ENCODE peak calls at places on chromosomes 4 and X, in ten cellular contexts. S, D, Q, O, J, U, N, R, C and Y are unnamed samples.

GRCh38 chrX:23742174-23742692 is 843 bp downstream of the ACOT9 start:
- DNase-seq in S (peak; percentile 45), D (peak; percentile 76), Q (peak; percentile 81), O (no peak), J (no peak), U (peak; percentile 42), N (peak; percentile 39), R (peak; percentile 35), C (peak; percentile 64), Y (peak; percentile 82)

GRCh38 chr4:115537387-115537786 is 424.0 kb upstream of the NDST4 start:
- DNase-seq in S (no peak), D (peak; percentile 41), Q (peak; percentile 6), O (no peak), J (no peak), U (peak; percentile 7), N (no peak), R (no peak), C (no peak), Y (peak; percentile 34)

GRCh38 chr4:27005512-27006246 is 145.0 kb downstream of the STIM2 start:
- DNase-seq in S (no peak), D (peak; percentile 73), Q (peak; percentile 81), O (no peak), J (no peak), U (no peak), N (no peak), R (no peak), C (no peak), Y (peak; percentile 77)

GRCh38 chr4:145739840-145740239 is 59.9 kb downstream of the C4orf51 start:
- DNase-seq in S (no peak), D (peak; percentile 12), Q (no peak), O (peak; percentile 67), J (no peak), U (no peak), N (no peak), R (no peak), C (no peak), Y (no peak)

GRCh38 chrX:7107968-7108480 is 39.5 kb upstream of the STS start:
- DNase-seq in S (no peak), D (no peak), Q (no peak), O (no peak), J (no peak), U (no peak), N (no peak), R (no peak), C (no peak), Y (no peak)

GRCh38 chrX:53547668-53548067 is 113.5 kb upstream of the HSD17B10 start:
- DNase-seq in S (no peak), D (no peak), Q (no peak), O (no peak), J (no peak), U (no peak), N (no peak), R (no peak), C (no peak), Y (no peak)

GRCh38 chrX:153804621-153805020 is 10.2 kb downstream of the SSR4 start:
- DNase-seq in S (no peak), D (no peak), Q (no peak), O (peak; percentile 8), J (no peak), U (no peak), N (no peak), R (no peak), C (no peak), Y (no peak)

GRCh38 chrX:53678667-53679066 is 7.9 kb downstream of the HUWE1 start:
- DNase-seq in S (peak; percentile 13), D (no peak), Q (no peak), O (no peak), J (no peak), U (peak; percentile 15), N (no peak), R (no peak), C (no peak), Y (peak; percentile 19)

GRCh38 chr4:386708-387105 is 49.1 kb downstream of the ZNF141 start:
- DNase-seq in S (no peak), D (no peak), Q (peak; percentile 5), O (no peak), J (no peak), U (no peak), N (no peak), R (no peak), C (no peak), Y (no peak)

GRCh38 chr4:385934-386707 is 48.5 kb downstream of the ZNF141 start:
- DNase-seq in S (no peak), D (no peak), Q (no peak), O (no peak), J (no peak), U (no peak), N (no peak), R (no peak), C (peak; percentile 9), Y (peak; percentile 4)

DNA sequence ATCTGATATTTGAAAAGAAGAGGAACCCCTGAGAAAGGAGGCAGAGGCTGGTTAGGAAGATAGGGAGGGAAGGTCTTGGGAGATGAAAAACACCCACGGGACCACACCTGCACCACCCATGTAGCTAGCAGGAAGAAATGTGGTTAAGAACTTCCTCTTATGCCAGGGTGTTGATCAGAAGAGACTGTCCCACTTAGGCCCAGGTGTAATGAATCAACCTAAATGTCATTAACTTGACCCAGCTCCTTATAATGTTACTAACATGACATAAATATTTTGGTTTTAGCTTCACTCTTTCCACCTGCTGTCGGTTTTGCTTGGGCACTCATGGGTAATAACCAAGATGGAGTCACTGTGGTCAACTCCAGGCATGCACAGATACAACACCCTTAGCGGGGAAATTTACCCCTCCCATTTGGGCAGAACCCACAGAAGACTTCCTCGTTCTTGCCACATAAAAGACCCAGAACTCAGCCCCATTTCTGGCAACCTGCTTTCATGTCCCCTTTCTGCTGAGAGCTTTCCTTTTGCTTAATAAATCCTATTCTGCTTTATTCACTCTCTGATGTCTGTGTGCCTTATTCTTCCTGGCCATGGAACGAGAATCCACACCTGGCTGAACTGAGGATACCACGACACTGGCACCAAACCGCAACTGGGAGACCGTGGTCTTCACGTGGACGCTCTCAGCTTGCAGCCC is 46.8 kb downstream of the ZNF141 start:
- DNase-seq in S (no peak), D (no peak), Q (no peak), O (no peak), J (no peak), U (peak; percentile 46), N (no peak), R (no peak), C (no peak), Y (no peak)
- H3K4me3 ChIP-seq in S (no peak overlapping the region), D (no peak overlapping the region), Q (no peak overlapping the region), O (no peak overlapping the region), J (no peak overlapping the region), U (no peak overlapping the region), N (no peak overlapping the region), R (no peak overlapping the region), C (no peak overlapping the region), Y (no peak overlapping the region)

GRCh38 chr4:150773032-150773431 is 191.1 kb downstream of the MAB21L2 start:
- DNase-seq in S (no peak), D (no peak), Q (no peak), O (no peak), J (no peak), U (no peak), N (no peak), R (no peak), C (peak; percentile 31), Y (no peak)

GRCh38 chr4:150768492-150768891 is 186.5 kb downstream of the MAB21L2 start:
- DNase-seq in S (no peak), D (peak; percentile 6), Q (no peak), O (no peak), J (no peak), U (no peak), N (no peak), R (no peak), C (no peak), Y (no peak)

GRCh38 chr4:150771374-150771773 is 189.4 kb downstream of the MAB21L2 start:
- DNase-seq in S (no peak), D (no peak), Q (no peak), O (no peak), J (no peak), U (no peak), N (no peak), R (no peak), C (no peak), Y (no peak)

GRCh38 chr4:150769235-150769634 is 187.3 kb downstream of the MAB21L2 start:
- DNase-seq in S (peak; percentile 10), D (peak; percentile 69), Q (peak; percentile 77), O (no peak), J (no peak), U (peak; percentile 47), N (peak; percentile 54), R (no peak), C (no peak), Y (peak; percentile 71)

GRCh38 chr4:150769845-150770244 is 187.9 kb downstream of the MAB21L2 start:
- DNase-seq in S (no peak), D (no peak), Q (peak; percentile 6), O (no peak), J (no peak), U (peak; percentile 14), N (no peak), R (no peak), C (no peak), Y (peak; percentile 65)
- H3K4me3 ChIP-seq in S (no peak overlapping the region), D (no peak overlapping the region), Q (no peak overlapping the region), O (no peak overlapping the region), J (no peak overlapping the region), U (no peak overlapping the region), N (no peak overlapping the region), R (no peak overlapping the region), C (no peak overlapping the region), Y (no peak overlapping the region)

DNA sequence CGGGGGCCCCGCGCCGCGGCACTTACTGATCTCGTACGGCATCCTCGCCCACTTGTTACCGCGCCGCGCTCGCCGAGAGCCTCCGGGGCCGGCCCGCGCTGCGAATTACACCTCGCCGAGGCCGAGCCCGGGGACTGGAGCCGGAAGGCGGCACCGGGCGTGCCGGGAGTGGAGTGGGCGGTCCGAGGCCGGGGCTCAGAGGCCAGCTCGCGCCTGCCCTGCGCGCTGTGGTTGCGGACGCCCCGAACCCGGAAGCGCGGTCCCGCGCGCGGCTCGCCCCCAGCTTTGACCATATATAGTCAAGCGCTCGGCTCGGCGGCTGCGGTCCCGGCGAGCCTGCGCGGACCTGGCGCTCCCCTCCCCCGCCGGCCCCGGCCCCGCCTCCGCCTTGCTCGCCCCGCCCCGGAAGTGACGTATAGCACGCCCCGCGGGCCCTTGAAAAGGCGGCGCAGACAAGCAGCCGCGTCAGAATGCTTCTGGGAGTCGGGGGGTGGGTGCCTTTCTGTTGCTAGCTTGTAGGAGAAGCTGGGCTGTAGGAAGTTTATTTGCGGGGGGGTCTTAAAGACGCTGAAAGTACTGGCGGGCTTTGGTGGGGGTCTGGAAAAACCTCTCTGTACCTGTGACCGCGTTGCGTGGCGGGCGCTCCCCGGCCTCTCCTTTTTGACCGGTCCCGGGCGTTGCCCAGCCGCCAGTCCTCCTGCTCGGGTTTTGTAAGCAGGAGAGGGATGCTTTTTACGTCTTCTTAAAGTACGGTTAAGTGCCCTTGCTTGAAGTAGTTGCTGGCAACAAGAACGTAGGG is at the start of gene WDR1:
- DNase-seq in S (peak; percentile 72), D (peak; percentile 98), Q (peak; percentile 99), O (peak; percentile 98), J (peak; percentile 99), U (peak; percentile 98), N (peak; percentile 97), R (peak; percentile 97), C (peak; percentile 96), Y (peak; percentile 96)
- H3K4me3 ChIP-seq in S (peak within 1 kb of the TSS; percentile 60), D (peak within 1 kb of the TSS; percentile 86), Q (peak within 1 kb of the TSS; percentile 80), O (peak within 1 kb of the TSS; percentile 84), J (peak within 1 kb of the TSS; percentile 85), U (peak within 1 kb of the TSS; percentile 86), N (peak within 1 kb of the TSS; percentile 41), R (peak within 1 kb of the TSS; percentile 52), C (peak within 1 kb of the TSS; percentile 85), Y (peak within 1 kb of the TSS; percentile 68)

DNA sequence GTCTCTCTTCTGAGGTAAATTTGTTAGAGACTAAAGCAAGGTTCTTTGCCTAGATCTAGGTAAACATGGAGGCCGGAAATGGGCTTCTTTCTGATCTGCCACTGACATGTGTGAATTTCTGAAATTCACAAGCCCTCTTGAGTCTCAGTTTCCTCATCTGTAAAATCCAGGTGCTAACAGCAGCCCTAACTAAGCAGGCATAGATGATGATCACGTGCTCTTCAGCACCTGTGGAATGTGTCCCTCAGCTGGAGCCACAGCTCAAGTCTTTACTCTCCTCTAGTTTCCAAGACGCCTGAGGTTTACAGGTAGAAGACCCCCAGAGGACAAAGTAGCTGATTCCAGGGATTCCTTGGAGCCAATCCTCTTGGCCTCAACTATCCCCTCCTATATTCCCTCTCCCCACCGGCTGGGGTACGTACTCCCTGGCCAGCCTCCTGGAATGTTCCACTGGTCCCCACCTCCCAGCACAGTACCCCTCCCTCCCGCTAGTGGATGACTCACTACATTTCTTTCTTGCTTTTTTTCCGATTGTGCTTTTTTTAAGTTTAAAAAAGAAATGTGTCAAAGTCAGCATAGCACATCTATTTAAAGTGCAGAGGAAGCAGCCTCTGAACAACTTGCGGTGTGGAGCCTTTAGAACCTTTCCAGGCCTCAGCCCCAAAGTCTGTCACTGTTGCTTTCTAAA is 98.5 kb downstream of the PHKA2 start:
- DNase-seq in S (no peak), D (peak; percentile 38), Q (peak; percentile 24), O (no peak), J (no peak), U (no peak), N (peak; percentile 37), R (no peak), C (no peak), Y (no peak)
- H3K4me3 ChIP-seq in S (peak overlapping the region; percentile 35), D (no peak overlapping the region), Q (peak overlapping the region; percentile 36), O (no peak overlapping the region), J (peak overlapping the region; percentile 45), U (peak overlapping the region; percentile 49), N (no peak overlapping the region), R (peak overlapping the region; percentile 17), C (no peak overlapping the region), Y (peak overlapping the region; percentile 38)